ENCODE peak calls at places on chromosomes 16 and 17, in ten cellular contexts. H is esophagus squamous epithelium, B is lower lobe of right lung, I is colonic mucosa, T is IMR-90, O is A549, S is testis, F is transverse colon, P is endodermal cell, D is ovary. A is an unnamed sample.

GRCh38 chr17:37673386-37673785 is 30.1 kb upstream of the DDX52 start:
- DNase-seq in I (no peak), H (no peak), T (no peak), D (no peak), O (no peak), F (no peak), P (no peak), S (no peak), B (no peak), A (no peak)

GRCh38 chr17:60720763-60721531 is 43.3 kb downstream of the BCAS3 start:
- DNase-seq in D (peak; percentile 33), T (peak; percentile 81), S (peak; percentile 64), H (no peak), I (peak; percentile 50), P (peak; percentile 70), O (peak; percentile 63), B (no peak), F (peak; percentile 10), A (peak; percentile 46)

GRCh38 chr17:72846399-72846798 is 246.1 kb downstream of the SLC39A11 start:
- DNase-seq in B (no peak), S (no peak), F (no peak), D (no peak), I (no peak), O (no peak), P (no peak), T (no peak), H (no peak), A (no peak)

GRCh38 chr17:10105513-10106001 is 92.8 kb downstream of the GAS7 start:
- DNase-seq in D (peak; percentile 56), O (no peak), B (no peak), I (no peak), P (peak; percentile 66), T (peak; percentile 90), F (no peak), S (no peak), H (no peak), A (peak; percentile 64)

GRCh38 chr16:70758786-70759185 is 42.2 kb downstream of the VAC14 start:
- DNase-seq in S (no peak), P (no peak), T (no peak), O (no peak), D (no peak), F (no peak), I (no peak), H (no peak), B (no peak), A (no peak)

GRCh38 chr16:379183-379960 is 2.4 kb downstream of the PGAP6 start:
- DNase-seq in F (peak; percentile 84), B (peak; percentile 90), S (no peak), D (no peak), I (peak; percentile 88), P (peak; percentile 96), T (no peak), O (no peak), H (no peak), A (no peak)

GRCh38 chr17:66975614-66976378 is 11.3 kb downstream of the CACNG4 start:
- DNase-seq in D (no peak), F (no peak), O (peak; percentile 70), H (no peak), S (no peak), I (no peak), P (peak; percentile 91), B (no peak), T (no peak), A (peak; percentile 71)

GRCh38 chr16:9665851-9666271 is 516.4 kb downstream of the GRIN2A start:
- DNase-seq in I (peak; percentile 52), F (peak; percentile 61), O (no peak), D (no peak), B (no peak), S (peak; percentile 51), T (no peak), P (no peak), H (no peak), A (peak; percentile 8)

GRCh38 chr17:82242977-82243647 is 14.3 kb downstream of the SLC16A3 start:
- DNase-seq in P (no peak), D (peak; percentile 90), O (no peak), H (no peak), T (peak; percentile 83), F (peak; percentile 65), S (peak; percentile 87), B (peak; percentile 86), I (peak; percentile 67), A (peak; percentile 65)

GRCh38 chr17:81733507-81734404 is 21.7 kb downstream of the SLC25A10 start:
- DNase-seq in S (peak; percentile 85), H (no peak), T (peak; percentile 55), B (peak; percentile 89), O (peak; percentile 100), D (peak; percentile 68), F (peak; percentile 89), P (peak; percentile 98), I (peak; percentile 89), A (peak; percentile 94)

GRCh38 chr17:45942284-45942683 is 47.9 kb downstream of the MAPT start:
- DNase-seq in I (no peak), S (peak; percentile 22), D (peak; percentile 20), F (peak; percentile 48), O (no peak), B (no peak), H (no peak), P (no peak), T (no peak), A (no peak)

GRCh38 chr17:76515291-76515949 is 14.2 kb upstream of the RHBDF2 start:
- DNase-seq in B (peak; percentile 67), H (no peak), O (no peak), T (peak; percentile 97), I (peak; percentile 62), D (peak; percentile 66), P (no peak), S (peak; percentile 67), F (peak; percentile 72), A (no peak)

GRCh38 chr16:14400285-14400977 is 229.6 kb downstream of the PARN start:
- DNase-seq in O (no peak), B (no peak), P (no peak), F (no peak), H (no peak), S (no peak), T (no peak), D (no peak), I (no peak), A (no peak)
- H3K27ac ChIP-seq in O (peak overlapping the region; percentile 99), B (no peak overlapping the region), P (no peak overlapping the region), F (no peak overlapping the region), H (peak overlapping the region; percentile 78), S (no peak overlapping the region), T (no peak overlapping the region), D (no peak overlapping the region), I (no peak overlapping the region), A (peak overlapping the region; percentile 89)

DNA sequence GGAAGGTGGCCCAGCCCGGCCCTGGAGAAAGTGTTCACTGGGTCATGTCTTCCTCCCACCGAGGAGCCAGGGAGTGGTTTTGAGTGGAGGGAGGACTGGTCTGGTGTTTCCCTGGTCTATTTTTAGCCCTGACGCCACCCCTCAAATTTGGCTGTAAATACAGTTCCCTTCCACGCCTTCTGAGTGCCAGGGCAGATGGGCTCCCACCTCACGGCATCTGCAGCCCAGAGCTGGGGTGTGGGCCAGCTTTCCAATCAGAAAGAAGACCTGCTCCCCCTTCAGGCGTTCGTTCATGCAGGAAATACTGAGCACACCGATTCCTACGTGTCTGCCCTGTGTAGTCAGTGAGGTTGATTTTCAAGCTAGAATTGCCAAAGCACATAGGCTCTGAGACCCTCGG is 53.7 kb downstream of the SNX20 start:
- DNase-seq in I (peak; percentile 35), P (peak; percentile 73), T (no peak), S (peak; percentile 72), D (peak; percentile 82), B (no peak), O (no peak), F (peak; percentile 48), H (no peak), A (no peak)
- TF ChIP-seq CTCF in I (peak; percentile 21), P (peak; percentile 47), T (no peak), S (peak; percentile 38), D (peak; percentile 84), B (peak; percentile 29), O (no peak), F (peak; percentile 33), H (peak; percentile 14), A (no peak)

GRCh38 chr16:67105881-67106280 is 3.9 kb upstream of the PHAF1 start:
- DNase-seq in I (no peak), O (no peak), B (no peak), D (no peak), F (no peak), S (peak; percentile 62), P (no peak), H (no peak), T (no peak), A (no peak)

GRCh38 chr16:67105251-67105650 is 4.5 kb upstream of the PHAF1 start:
- DNase-seq in S (no peak), B (no peak), I (no peak), D (no peak), F (no peak), P (no peak), T (no peak), H (no peak), O (no peak), A (no peak)

GRCh38 chr16:67101683-67102082 is 8.1 kb upstream of the PHAF1 start:
- DNase-seq in H (no peak), P (no peak), D (no peak), T (peak; percentile 72), S (no peak), F (no peak), O (no peak), I (no peak), B (no peak), A (no peak)

GRCh38 chr16:67104061-67104460 is 5.7 kb upstream of the PHAF1 start:
- DNase-seq in I (no peak), D (no peak), S (peak; percentile 54), O (no peak), T (peak; percentile 23), P (peak; percentile 83), B (no peak), H (no peak), F (no peak), A (no peak)

DNA sequence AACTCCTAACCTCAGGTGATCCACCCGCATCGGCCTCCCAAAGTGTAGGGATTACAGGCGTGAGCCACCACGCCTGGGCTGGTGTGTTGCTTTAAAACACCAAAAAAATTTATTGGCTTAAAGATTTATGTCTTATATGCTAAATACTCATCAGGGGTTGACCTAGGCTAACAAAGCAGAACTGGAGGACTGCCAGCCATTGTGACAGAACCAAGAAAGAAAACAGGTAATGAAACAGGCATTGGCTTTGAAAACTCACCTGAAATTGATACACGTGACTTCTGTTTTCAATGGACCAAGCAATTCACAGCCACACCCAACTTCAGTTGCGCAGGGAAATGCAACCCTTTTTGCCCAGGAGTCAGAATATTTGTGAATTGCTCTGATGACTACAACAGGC is 4.9 kb upstream of the PHAF1 start:
- DNase-seq in I (peak; percentile 70), S (no peak), P (no peak), F (peak; percentile 68), H (no peak), D (no peak), T (no peak), B (no peak), O (no peak), A (peak; percentile 38)
- H3K27ac ChIP-seq in I (peak overlapping the region; percentile 30), S (no peak overlapping the region), P (no peak overlapping the region), F (peak overlapping the region; percentile 66), H (peak overlapping the region; percentile 71), D (no peak overlapping the region), T (no peak overlapping the region), B (peak overlapping the region; percentile 25), O (no peak overlapping the region), A (peak overlapping the region; percentile 30)

GRCh38 chr17:63399856-63400255 is 46.2 kb downstream of the CYB561 start:
- DNase-seq in H (no peak), D (peak; percentile 70), T (peak; percentile 45), P (no peak), B (no peak), S (peak; percentile 76), I (peak; percentile 51), O (no peak), F (peak; percentile 40), A (no peak)
- TF ChIP-seq CTCF in H (no peak), D (no peak), T (no peak), P (no peak), B (no peak), S (no peak), I (no peak), O (no peak), F (no peak), A (no peak)